ENCODE peak calls at places on chromosomes 4 and X, in nine cellular contexts. X is ovary, G is testis, Q is left ventricle myocardium inferior, H is SK-N-SH, A is ascending aorta, N is prostate gland, I is brain microvascular endothelial cell, S is HL-60. P is an unnamed sample.

GRCh38 chrX:134717698-134718328 is 59.5 kb upstream of the PLAC1 start:
- DNase-seq in H (no peak), N (no peak), X (no peak), S (no peak), A (no peak), G (no peak), I (no peak), Q (no peak), P (no peak)

GRCh38 chrX:69503228-69503834 is 795 bp upstream of the NALF2 start:
- DNase-seq in N (peak; percentile 28), Q (no peak), A (no peak), H (peak; percentile 71), S (no peak), X (no peak), I (no peak), G (peak; percentile 49), P (no peak)

GRCh38 chr4:124564121-124564520 is 148.4 kb downstream of the ANKRD50 start:
- DNase-seq in N (no peak), A (no peak), H (no peak), X (no peak), G (no peak), S (no peak), Q (no peak), I (no peak), P (no peak)

GRCh38 chr4:116358633-116359222 is 726.6 kb downstream of the TRAM1L1 start:
- DNase-seq in A (no peak), Q (no peak), H (peak; percentile 15), X (no peak), N (peak; percentile 22), G (peak; percentile 83), S (peak; percentile 76), I (peak; percentile 90), P (peak; percentile 86)

GRCh38 chrX:93673056-93673868 is at the start of gene NAP1L3:
- DNase-seq in A (peak; percentile 81), H (peak; percentile 78), N (peak; percentile 38), Q (peak; percentile 47), G (peak; percentile 88), I (peak; percentile 9), X (peak; percentile 67), S (no peak), P (peak; percentile 70)

GRCh38 chrX:95907081-95907480 is 777.6 kb upstream of the DIAPH2 start:
- DNase-seq in X (no peak), H (no peak), N (no peak), I (no peak), Q (no peak), A (no peak), S (no peak), G (no peak), P (no peak)

GRCh38 chr4:83644677-83645639 is 109.0 kb downstream of the GPAT3 start:
- DNase-seq in I (peak; percentile 46), A (no peak), Q (no peak), S (peak; percentile 41), G (peak; percentile 30), X (no peak), N (peak; percentile 43), H (peak; percentile 41), P (no peak)

GRCh38 chr4:19636451-19636850 is 615.3 kb upstream of the SLIT2 start:
- DNase-seq in N (no peak), A (no peak), I (no peak), S (no peak), Q (no peak), G (no peak), X (no peak), H (no peak), P (no peak)

GRCh38 chr4:37793562-37793961 is 32.9 kb upstream of the PGM2 start:
- DNase-seq in G (no peak), A (no peak), N (no peak), H (no peak), I (peak; percentile 13), S (peak; percentile 64), X (no peak), Q (no peak), P (no peak)

GRCh38 chr4:73208376-73208775 is 50.2 kb downstream of the ANKRD17 start:
- DNase-seq in H (no peak), S (no peak), I (peak; percentile 18), A (no peak), G (no peak), Q (no peak), N (no peak), X (no peak), P (no peak)

GRCh38 chrX:112651766-112652165 is 28.0 kb downstream of the LHFPL1 start:
- DNase-seq in G (no peak), A (no peak), X (no peak), Q (no peak), N (no peak), H (no peak), S (no peak), I (no peak), P (no peak)

GRCh38 chr4:114599231-114600065 is 841 bp downstream of the UGT8 start:
- DNase-seq in N (no peak), X (no peak), Q (no peak), G (peak; percentile 48), I (no peak), A (no peak), H (peak; percentile 10), S (no peak), P (peak; percentile 77)

GRCh38 chr4:85968945-85969830 is 390.7 kb downstream of the MAPK10 start:
- DNase-seq in G (no peak), X (no peak), N (no peak), S (peak; percentile 6), I (peak; percentile 43), Q (no peak), A (no peak), H (peak; percentile 31), P (no peak)

GRCh38 chrX:9493936-9494335 is 29.1 kb downstream of the TBL1X start:
- DNase-seq in Q (no peak), S (no peak), I (peak; percentile 5), A (no peak), X (no peak), N (no peak), H (no peak), G (no peak), P (no peak)
- H3K27ac ChIP-seq in Q (no peak overlapping the region), S (no peak overlapping the region), I (no peak overlapping the region), A (no peak overlapping the region), X (no peak overlapping the region), N (no peak overlapping the region), H (no peak overlapping the region), G (no peak overlapping the region), P (no peak overlapping the region)

GRCh38 chr4:1237981-1238675 is 10.8 kb downstream of the CTBP1 start:
- DNase-seq in G (no peak), N (no peak), A (peak; percentile 62), I (no peak), Q (peak; percentile 13), S (no peak), H (peak; percentile 14), X (peak; percentile 15), P (no peak)

GRCh38 chr4:1239949-1240305 is 9.0 kb downstream of the CTBP1 start:
- DNase-seq in Q (no peak), N (no peak), G (no peak), X (no peak), H (peak; percentile 12), S (no peak), I (no peak), A (peak; percentile 38), P (no peak)

GRCh38 chr4:1238676-1239000 is 10.3 kb downstream of the CTBP1 start:
- DNase-seq in G (no peak), H (peak; percentile 24), N (no peak), S (no peak), X (no peak), Q (no peak), A (no peak), I (no peak), P (peak; percentile 45)

GRCh38 chr4:1240721-1241465 is 8.0 kb downstream of the CTBP1 start:
- DNase-seq in A (peak; percentile 52), G (no peak), X (no peak), I (no peak), S (no peak), Q (no peak), N (no peak), H (peak; percentile 17), P (peak; percentile 79)

GRCh38 chr4:1239141-1239948 is 9.6 kb downstream of the CTBP1 start:
- DNase-seq in N (no peak), G (no peak), I (no peak), Q (peak; percentile 12), A (peak; percentile 62), H (peak; percentile 20), S (no peak), X (peak; percentile 15), P (peak; percentile 75)
- TF ChIP-seq CTCF in N (no peak), G (no peak), I (no peak), Q (no peak), A (no peak), H (no peak), S (no peak), X (no peak), P (no peak)

GRCh38 chrX:19743386-19743785 is 144.0 kb downstream of the SH3KBP1 start:
- DNase-seq in I (no peak), Q (no peak), X (no peak), N (no peak), H (no peak), S (no peak), G (no peak), A (no peak), P (no peak)
- H3K27ac ChIP-seq in I (no peak overlapping the region), Q (no peak overlapping the region), X (no peak overlapping the region), N (no peak overlapping the region), H (no peak overlapping the region), S (no peak overlapping the region), G (no peak overlapping the region), A (no peak overlapping the region), P (no peak overlapping the region)

GRCh38 chrX:19877431-19877830 is 10.0 kb downstream of the SH3KBP1 start:
- DNase-seq in H (no peak), A (no peak), N (no peak), I (no peak), Q (no peak), X (no peak), G (no peak), S (no peak), P (no peak)

GRCh38 chrX:19881559-19881958 is 5.8 kb downstream of the SH3KBP1 start:
- DNase-seq in H (no peak), A (no peak), S (no peak), N (no peak), G (no peak), I (no peak), Q (no peak), X (no peak), P (no peak)

GRCh38 chrX:19879181-19879580 is 8.2 kb downstream of the SH3KBP1 start:
- DNase-seq in N (no peak), S (no peak), G (no peak), H (no peak), Q (no peak), A (no peak), X (no peak), I (no peak), P (no peak)

GRCh38 chrX:19882066-19882775 is 5.2 kb downstream of the SH3KBP1 start:
- DNase-seq in S (no peak), G (no peak), Q (no peak), X (no peak), H (no peak), A (no peak), I (no peak), N (no peak), P (no peak)

DNA sequence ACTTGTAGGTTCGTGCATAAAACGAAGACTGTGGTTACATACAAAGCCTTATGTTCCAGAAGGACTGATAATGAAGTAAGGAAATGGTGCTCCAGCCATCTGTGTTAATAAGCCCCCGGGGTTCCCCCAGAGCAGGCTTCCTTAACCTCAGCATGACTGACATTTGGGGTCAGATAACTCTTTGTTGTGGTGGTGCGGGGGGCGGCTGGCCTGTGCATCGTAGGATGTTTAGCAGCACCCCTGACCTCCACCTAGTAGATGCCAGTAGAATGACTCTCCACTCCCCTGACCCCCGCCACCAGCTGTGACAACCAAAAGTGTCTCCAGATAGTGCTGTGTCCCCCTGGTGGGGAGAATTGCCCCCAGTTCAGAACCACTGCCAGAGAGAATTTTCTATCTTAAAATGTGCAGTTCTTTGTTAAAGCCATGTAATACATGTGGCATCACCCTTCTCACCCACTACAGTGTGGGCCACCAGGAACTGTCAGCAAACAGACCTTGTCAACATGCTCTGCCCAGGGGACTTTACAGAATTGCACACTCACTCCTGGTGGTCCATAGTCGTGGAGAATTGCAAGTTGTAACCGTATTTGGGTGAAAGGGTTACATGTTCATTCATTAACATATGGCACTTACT is 7.5 kb downstream of the SH3KBP1 start:
- DNase-seq in Q (no peak), S (no peak), A (no peak), X (no peak), G (no peak), N (no peak), H (no peak), I (no peak), P (no peak)
- TF ChIP-seq CTCF in Q (no peak), S (no peak), A (no peak), X (no peak), G (no peak), N (no peak), H (no peak), I (peak; percentile 30), P (no peak)

P was measured in pancreas.